ENCODE peak calls at places on chromosomes 2 and 18, in eight cellular contexts. A is HCT116; Z is psoas muscle; N is M059J; O is GM12878; X is DMS 273 treated with DMSO at 0.1 percent for 48 hours; J is mesothelial cell of epicardium; F is stimulated activated CD8-positive, alpha-beta memory T cell treated with anti-CD3 and anti-CD28 coated beads, Interleukin-7, amount 100 ng/mL, for 1 hour. R is an unnamed sample.

GRCh38 chr2:30226144-30227032 is 4.9 kb upstream of the LBH start:
- DNase-seq in A (no peak), Z (no peak), N (no peak), O (peak), X (no peak), J (no peak), F (no peak), R (peak)

GRCh38 chr2:161239416-161240109 is 68.7 kb upstream of the PSMD14 start:
- DNase-seq in A (no peak), Z (no peak), N (no peak), O (no peak), X (no peak), J (no peak), F (no peak), R (no peak)

GRCh38 chr2:200689115-200689514 is 103.3 kb downstream of the AOX1 start:
- DNase-seq in A (no peak), Z (no peak), N (no peak), O (no peak), X (no peak), J (no peak), F (no peak), R (no peak)

GRCh38 chr2:97546711-97547110 is 43.0 kb downstream of the ANKRD36B start:
- DNase-seq in A (no peak), Z (no peak), N (no peak), O (no peak), X (no peak), J (no peak), F (no peak), R (no peak)

GRCh38 chr18:32552421-32553030 is 81.8 kb upstream of the GAREM1 start:
- DNase-seq in A (peak), Z (no peak), N (peak), O (no peak), X (peak), J (no peak), F (peak), R (peak)

GRCh38 chr18:38427234-38427633 is 861.6 kb upstream of the CELF4 start:
- DNase-seq in A (no peak), Z (no peak), N (no peak), O (no peak), X (no peak), J (no peak), F (no peak), R (no peak)

GRCh38 chr2:3780477-3781402 is 77.4 kb downstream of the DCDC2C start:
- DNase-seq in A (peak), Z (peak), N (peak), O (peak), X (no peak), J (peak), F (no peak), R (peak)

GRCh38 chr2:105910497-105911238 is 166.0 kb downstream of the NCK2 start:
- DNase-seq in A (no peak), Z (no peak), N (no peak), O (no peak), X (no peak), J (no peak), F (no peak), R (no peak)

GRCh38 chr2:60515751-60516226 is 37.7 kb downstream of the BCL11A start:
- DNase-seq in A (no peak), Z (no peak), N (peak), O (peak), X (no peak), J (no peak), F (no peak), R (peak)

R was measured in A172.